ENCODE peak calls at places on chromosomes 4 and X, in six cellular contexts. One of them, this sample, is unnamed.

GRCh38 chr4:38085394-38086150 is 125.4 kb downstream of the PTTG2 start:
- DNase-seq in left cardiac atrium: no peak
- DNase-seq in AG09309: no peak
- DNase-seq in T-helper 9 cell: no peak
- DNase-seq in fibroblast of mammary gland: no peak
- DNase-seq in heart right ventricle: no peak
- DNase-seq in this sample: no peak

GRCh38 chr4:15244354-15244753 is 183.5 kb upstream of the C1QTNF7 start:
- DNase-seq in left cardiac atrium: no peak
- DNase-seq in T-helper 9 cell: no peak
- DNase-seq in heart right ventricle: no peak
- DNase-seq in fibroblast of mammary gland: peak; percentile 83
- DNase-seq in AG09309: no peak
- DNase-seq in this sample: no peak

GRCh38 chr4:122167369-122167768 is 15.2 kb downstream of the BLTP1 start:
- DNase-seq in heart right ventricle: no peak
- DNase-seq in AG09309: no peak
- DNase-seq in fibroblast of mammary gland: no peak
- DNase-seq in left cardiac atrium: no peak
- DNase-seq in T-helper 9 cell: no peak
- DNase-seq in this sample: no peak

GRCh38 chr4:159012381-159012780 is 90.5 kb upstream of the RAPGEF2 start:
- DNase-seq in heart right ventricle: no peak
- DNase-seq in AG09309: peak; percentile 61
- DNase-seq in T-helper 9 cell: no peak
- DNase-seq in left cardiac atrium: no peak
- DNase-seq in fibroblast of mammary gland: peak; percentile 64
- DNase-seq in this sample: no peak

GRCh38 chr4:176547005-176547404 is 227.2 kb downstream of the SPCS3 start:
- DNase-seq in heart right ventricle: no peak
- DNase-seq in fibroblast of mammary gland: peak; percentile 84
- DNase-seq in T-helper 9 cell: no peak
- DNase-seq in AG09309: peak; percentile 75
- DNase-seq in left cardiac atrium: no peak
- DNase-seq in this sample: no peak

GRCh38 chr4:88866862-88867550 is 169.4 kb upstream of the NAP1L5 start:
- DNase-seq in T-helper 9 cell: no peak
- DNase-seq in heart right ventricle: no peak
- DNase-seq in left cardiac atrium: no peak
- DNase-seq in AG09309: no peak
- DNase-seq in fibroblast of mammary gland: peak; percentile 54
- DNase-seq in this sample: no peak

GRCh38 chr4:38026138-38026740 is 66.0 kb downstream of the PTTG2 start:
- DNase-seq in left cardiac atrium: no peak
- DNase-seq in T-helper 9 cell: no peak
- DNase-seq in AG09309: no peak
- DNase-seq in heart right ventricle: no peak
- DNase-seq in fibroblast of mammary gland: no peak
- DNase-seq in this sample: no peak

GRCh38 chrX:133856819-133857218 is 128.6 kb downstream of the GPC3 start:
- DNase-seq in heart right ventricle: no peak
- DNase-seq in T-helper 9 cell: no peak
- DNase-seq in left cardiac atrium: no peak
- DNase-seq in fibroblast of mammary gland: no peak
- DNase-seq in AG09309: no peak
- DNase-seq in this sample: no peak

GRCh38 chr4:139535228-139535851 is 20.7 kb downstream of the SETD7 start:
- DNase-seq in heart right ventricle: no peak
- DNase-seq in T-helper 9 cell: no peak
- DNase-seq in fibroblast of mammary gland: no peak
- DNase-seq in AG09309: no peak
- DNase-seq in left cardiac atrium: no peak
- DNase-seq in this sample: no peak

GRCh38 chr4:20883677-20884076 is 183.4 kb downstream of the PACRGL start:
- DNase-seq in T-helper 9 cell: no peak
- DNase-seq in fibroblast of mammary gland: no peak
- DNase-seq in AG09309: no peak
- DNase-seq in left cardiac atrium: no peak
- DNase-seq in heart right ventricle: no peak
- DNase-seq in this sample: no peak

GRCh38 chr4:110211007-110211769 is 12.8 kb upstream of the ELOVL6 start:
- DNase-seq in T-helper 9 cell: peak; percentile 4
- DNase-seq in AG09309: no peak
- DNase-seq in fibroblast of mammary gland: peak; percentile 66
- DNase-seq in left cardiac atrium: no peak
- DNase-seq in heart right ventricle: no peak
- DNase-seq in this sample: no peak

GRCh38 chrX:115018040-115018647 is 728 bp upstream of the IL13RA2 start:
- DNase-seq in fibroblast of mammary gland: peak; percentile 27
- DNase-seq in left cardiac atrium: no peak
- DNase-seq in heart right ventricle: no peak
- DNase-seq in T-helper 9 cell: no peak
- DNase-seq in AG09309: no peak
- DNase-seq in this sample: no peak

GRCh38 chr4:152784490-152785195 is 4.9 kb downstream of the ARFIP1 start:
- DNase-seq in heart right ventricle: peak; percentile 11
- DNase-seq in left cardiac atrium: no peak
- DNase-seq in AG09309: peak; percentile 67
- DNase-seq in T-helper 9 cell: no peak
- DNase-seq in fibroblast of mammary gland: peak; percentile 87
- DNase-seq in this sample: no peak

GRCh38 chr4:9946171-9946570 is 75.1 kb downstream of the SLC2A9 start:
- DNase-seq in heart right ventricle: no peak
- DNase-seq in left cardiac atrium: no peak
- DNase-seq in T-helper 9 cell: no peak
- DNase-seq in AG09309: no peak
- DNase-seq in fibroblast of mammary gland: no peak
- DNase-seq in this sample: no peak